ENCODE peak calls at places on chromosome 9, in four cellular contexts. G is astrocyte of the spinal cord, B is endothelial cell of umbilical vein, E is B cell. C is an unnamed sample.

GRCh38 chr9:124652203-124652992 is 118.7 kb downstream of the NR6A1 start:
- DNase-seq in G (peak), B (no peak), E (no peak), C (peak)

GRCh38 chr9:121440265-121440664 is 59.4 kb downstream of the GGTA1 start:
- DNase-seq in G (no peak), B (peak), E (no peak), C (peak)

GRCh38 chr9:124202447-124202971 is 55.2 kb upstream of the NEK6 start:
- DNase-seq in G (no peak), B (peak), E (peak), C (no peak)

GRCh38 chr9:118929317-118929716 is 439.9 kb downstream of the BRINP1 start:
- DNase-seq in G (peak), B (no peak), E (no peak), C (peak)

GRCh38 chr9:3385871-3386270 is 139.9 kb downstream of the RFX3 start:
- DNase-seq in G (no peak), B (no peak), E (no peak), C (no peak)

GRCh38 chr9:2967779-2968178 is 123.9 kb upstream of the PUM3 start:
- DNase-seq in G (no peak), B (no peak), E (no peak), C (no peak)

GRCh38 chr9:123597926-123598556 is 242.0 kb downstream of the CRB2 start:
- DNase-seq in G (no peak), B (no peak), E (no peak), C (no peak)

GRCh38 chr9:123358181-123358894 is 2.3 kb downstream of the CRB2 start:
- DNase-seq in G (no peak), B (no peak), E (no peak), C (no peak)

GRCh38 chr9:135657416-135657815 is 5.7 kb upstream of the LCN9 start:
- DNase-seq in G (no peak), B (no peak), E (no peak), C (no peak)

GRCh38 chr9:90680534-90680933 is 37.9 kb upstream of the DIRAS2 start:
- DNase-seq in G (no peak), B (no peak), E (no peak), C (no peak)

GRCh38 chr9:110148384-110148783 is 59.6 kb downstream of the C9orf152 start:
- DNase-seq in G (peak), B (no peak), E (no peak), C (no peak)

GRCh38 chr9:120892177-120892747 is 15.3 kb upstream of the PHF19 start:
- DNase-seq in G (no peak), B (no peak), E (no peak), C (no peak)

DNA sequence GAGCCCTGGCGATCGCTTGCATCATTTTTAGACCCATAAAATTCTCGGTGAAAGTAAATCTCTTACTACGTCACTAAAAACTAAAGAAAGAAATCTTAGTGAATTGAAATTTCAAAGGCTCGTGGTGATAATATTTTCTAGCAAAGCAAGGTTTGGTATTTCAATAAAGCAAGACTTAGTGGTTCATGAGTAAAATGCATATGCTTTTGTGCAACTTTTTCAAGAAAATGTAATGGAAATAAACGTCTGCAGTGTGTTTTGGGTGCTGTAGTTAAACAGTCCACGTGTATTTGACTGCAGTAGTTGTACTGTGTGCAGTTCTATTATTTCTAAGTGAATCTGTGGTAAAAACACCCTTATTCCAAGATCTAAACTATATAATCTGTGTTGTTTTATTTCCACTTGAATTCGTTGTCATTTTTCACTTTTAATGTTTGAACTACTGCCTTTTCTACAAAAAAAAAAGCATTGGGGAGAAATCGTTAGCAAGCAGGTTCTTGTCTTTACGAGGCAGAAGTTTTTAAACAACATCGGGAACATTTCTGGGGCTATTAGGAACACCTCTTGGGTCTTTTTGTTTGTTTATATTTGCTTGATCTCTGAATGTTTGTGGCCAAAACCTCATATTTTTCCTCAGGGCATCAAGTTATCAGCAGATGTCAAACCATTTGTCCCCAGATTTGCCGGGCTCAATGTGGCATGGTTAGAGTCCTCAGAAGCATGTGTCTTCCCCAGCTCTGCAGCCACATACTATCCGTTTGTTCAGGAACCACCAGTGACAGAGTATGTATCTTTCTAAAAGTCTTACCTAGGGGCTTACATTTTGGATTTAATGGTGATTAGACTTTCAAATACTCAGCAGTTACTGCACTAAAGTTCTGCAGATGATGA is 960 bp downstream of the SECISBP2 start:
- DNase-seq in G (no peak), B (no peak), E (no peak), C (no peak)
- TF ChIP-seq CTCF in G (no peak), B (no peak), E (peak), C (no peak)

GRCh38 chr9:105637787-105638395 is 24.4 kb upstream of the TAL2 start:
- DNase-seq in G (no peak), B (no peak), E (no peak), C (peak)
- TF ChIP-seq CTCF in G (peak), B (peak), E (peak), C (peak)

GRCh38 chr9:33185858-33186257 is 18.7 kb upstream of the B4GALT1 start:
- DNase-seq in G (no peak), B (no peak), E (no peak), C (no peak)

GRCh38 chr9:33185406-33185805 is 18.3 kb upstream of the B4GALT1 start:
- DNase-seq in G (no peak), B (no peak), E (no peak), C (no peak)

GRCh38 chr9:33189331-33189731 is 22.2 kb upstream of the B4GALT1 start:
- DNase-seq in G (no peak), B (no peak), E (no peak), C (no peak)

GRCh38 chr9:33186457-33187168 is 19.5 kb upstream of the B4GALT1 start:
- DNase-seq in G (no peak), B (peak), E (no peak), C (peak)

GRCh38 chr9:33187519-33188218 is 20.5 kb upstream of the B4GALT1 start:
- DNase-seq in G (peak), B (no peak), E (no peak), C (peak)
- TF ChIP-seq CTCF in G (no peak), B (no peak), E (no peak), C (no peak)

DNA sequence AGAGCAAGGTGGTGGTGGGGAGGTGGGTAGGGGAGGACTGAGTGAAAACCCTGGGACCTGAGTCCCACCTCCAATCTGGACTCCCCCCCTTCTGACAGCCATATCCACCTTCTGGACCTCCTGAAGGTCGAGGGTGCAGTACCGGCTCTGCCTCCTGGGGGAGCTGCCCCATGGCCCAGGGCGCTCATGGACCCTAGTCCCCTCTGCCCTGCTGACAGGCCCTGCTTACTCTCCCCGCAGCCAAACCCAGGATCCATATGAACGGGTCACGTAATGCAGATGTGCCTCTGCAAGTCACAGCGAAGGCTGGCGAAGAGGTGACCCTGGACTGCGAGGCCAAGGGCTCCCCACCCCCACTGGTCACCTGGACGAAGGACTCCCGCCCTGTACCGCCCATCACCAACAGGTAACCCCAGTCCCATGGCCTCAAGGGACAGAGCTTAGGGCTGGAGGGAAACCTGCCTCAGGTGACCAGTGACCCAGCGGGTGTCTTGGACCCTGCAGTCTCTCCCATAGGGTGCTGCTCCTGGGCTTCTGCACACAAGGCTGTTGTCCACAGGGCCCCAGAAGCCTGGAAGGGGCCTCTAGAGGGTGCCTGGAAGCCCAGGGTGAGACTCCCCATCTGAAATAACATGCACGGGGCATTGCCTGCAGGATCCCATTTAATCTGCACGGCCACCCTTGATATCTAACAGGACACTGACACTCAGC is 61.7 kb downstream of the HMCN2 start:
- DNase-seq in G (no peak), B (no peak), E (no peak), C (no peak)
- TF ChIP-seq CTCF in G (peak), B (peak), E (peak), C (peak)

DNA sequence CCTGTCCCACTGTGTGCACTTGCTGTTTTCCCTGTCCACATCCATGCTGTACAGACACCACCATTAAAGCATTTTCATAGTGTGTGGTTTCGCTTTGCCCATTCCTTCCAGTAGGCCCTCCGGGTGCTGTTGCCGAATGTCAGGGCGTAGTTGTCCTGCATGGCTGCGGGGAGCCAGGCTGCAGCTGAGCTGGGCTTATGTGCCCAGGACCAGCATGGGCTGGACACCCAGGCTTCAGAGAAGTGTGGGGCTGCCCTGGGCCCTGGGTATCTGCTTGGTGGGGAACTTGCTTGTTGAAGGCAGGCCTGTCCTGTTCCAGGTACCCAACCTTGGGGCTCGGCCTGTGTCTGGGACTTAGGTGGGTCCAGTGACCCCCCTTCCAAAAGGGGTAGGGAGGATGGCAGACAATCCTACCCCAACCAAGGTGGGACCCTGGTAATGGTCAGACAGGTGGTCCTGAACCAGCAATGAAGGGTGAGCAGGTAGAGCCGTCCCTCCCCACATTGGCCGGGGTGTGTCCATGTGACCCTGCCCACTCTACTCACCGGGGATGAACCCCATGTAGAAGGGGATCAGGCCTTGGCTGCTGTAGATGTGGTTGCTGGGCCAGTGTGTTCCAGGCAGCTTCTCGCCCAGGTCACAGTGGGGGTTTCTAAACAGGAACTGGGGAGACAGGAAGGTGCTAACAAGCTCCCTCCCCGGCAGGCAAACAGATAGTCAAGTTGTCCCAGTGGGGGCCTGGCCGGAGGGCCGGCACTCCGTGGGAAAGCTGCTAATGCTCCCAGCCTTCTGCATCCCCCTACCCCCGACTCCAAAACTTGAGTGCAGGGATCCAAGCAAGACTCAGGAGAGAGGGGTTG is 2.8 kb downstream of the TUBB4B start:
- DNase-seq in G (no peak), B (no peak), E (no peak), C (no peak)
- TF ChIP-seq CTCF in G (no peak), B (no peak), E (no peak), C (no peak)

GRCh38 chr9:15416880-15417279 is 5.8 kb upstream of the SNAPC3 start:
- DNase-seq in G (peak), B (peak), E (peak), C (peak)
- TF ChIP-seq CTCF in G (peak), B (no peak), E (peak), C (peak)

GRCh38 chr9:26870292-26870691 is 22.3 kb downstream of the CAAP1 start:
- DNase-seq in G (peak), B (peak), E (no peak), C (peak)
- TF ChIP-seq CTCF in G (no peak), B (no peak), E (no peak), C (no peak)

DNA sequence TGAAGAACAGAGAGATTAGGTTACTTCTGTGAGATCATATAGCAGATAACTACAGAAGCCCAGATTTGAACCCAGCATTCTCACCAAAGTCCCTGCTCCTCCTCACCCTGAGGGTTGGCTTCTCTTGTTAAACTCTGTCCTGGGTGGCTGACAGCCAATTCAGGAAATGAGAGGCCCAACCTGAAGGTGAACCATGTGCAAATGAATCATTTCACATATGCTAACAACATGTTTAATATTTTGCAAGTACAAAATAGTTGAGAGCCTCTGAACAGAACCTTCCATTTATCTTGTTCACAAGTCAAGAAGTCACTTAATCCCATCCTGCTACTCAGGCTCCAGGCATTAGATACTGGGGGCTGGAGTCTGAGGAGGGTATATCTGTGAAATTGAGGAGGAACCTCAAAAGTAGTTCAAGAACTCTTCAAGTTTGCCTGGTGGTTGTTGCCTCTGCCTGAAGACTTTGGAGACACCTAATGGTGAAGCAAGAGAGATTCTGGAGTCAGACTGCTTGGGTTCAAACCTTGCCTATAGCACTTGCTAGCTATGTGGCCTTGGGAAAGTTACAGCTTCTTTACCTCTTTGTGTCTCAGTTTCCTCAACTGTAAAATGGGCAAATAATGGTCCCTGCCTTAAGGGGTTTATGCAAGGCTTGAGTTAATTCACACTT is 564.0 kb downstream of the PSAT1 start:
- DNase-seq in G (peak), B (peak), E (no peak), C (peak)
- TF ChIP-seq CTCF in G (no peak), B (no peak), E (no peak), C (no peak)

GRCh38 chr9:127825319-127826051 is 22.8 kb downstream of the FPGS start:
- DNase-seq in G (no peak), B (no peak), E (no peak), C (no peak)
- TF ChIP-seq CTCF in G (peak), B (peak), E (no peak), C (peak)